ENCODE peak calls at places on chromosomes 3 and 15, in eight cellular contexts. I is ACHN; Y is CD4-positive, alpha-beta memory T cell; S is RKO; N is astrocyte; D is NCI-H2107; R is non-pigmented ciliary epithelial cell; Q is HTR-8/SVneo. W is an unnamed sample.

GRCh38 chr3:172673210-172673679 is 37.6 kb downstream of the NCEH1 start:
- DNase-seq in Y (peak; percentile 45), R (no peak), S (peak; percentile 84), D (peak; percentile 79), N (peak; percentile 51), I (peak; percentile 74), Q (no peak), W (peak; percentile 87)

GRCh38 chr3:53092942-53093341 is 37.3 kb downstream of the RFT1 start:
- DNase-seq in D (no peak), Y (no peak), I (no peak), N (no peak), R (no peak), Q (no peak), S (no peak), W (no peak)

GRCh38 chr3:43097681-43098080 is 8.2 kb downstream of the POMGNT2 start:
- DNase-seq in N (no peak), Q (no peak), Y (no peak), R (no peak), S (no peak), D (no peak), I (no peak), W (no peak)

GRCh38 chr3:7367968-7368367 is 507.1 kb downstream of the GRM7 start:
- DNase-seq in Q (no peak), I (no peak), Y (no peak), R (no peak), N (no peak), S (no peak), D (no peak), W (no peak)

GRCh38 chr3:63625161-63625560 is 27.3 kb upstream of the SNTN start:
- DNase-seq in Y (no peak), S (peak; percentile 18), N (peak; percentile 96), Q (no peak), R (peak; percentile 84), D (no peak), I (no peak), W (peak; percentile 5)

GRCh38 chr3:9784876-9785443 is 7.3 kb downstream of the TADA3 start:
- DNase-seq in D (no peak), S (no peak), R (no peak), Q (no peak), Y (no peak), I (no peak), N (no peak), W (no peak)

GRCh38 chr15:68430471-68431036 is 1.4 kb downstream of the ITGA11 start:
- DNase-seq in Y (no peak), N (no peak), S (no peak), D (no peak), I (no peak), Q (no peak), R (no peak), W (no peak)

GRCh38 chr15:93047621-93048425 is 41.2 kb downstream of the RGMA start:
- DNase-seq in I (no peak), S (no peak), R (no peak), D (no peak), Y (peak; percentile 56), Q (no peak), N (no peak), W (no peak)

GRCh38 chr15:62941719-62942118 is 100.8 kb upstream of the TPM1 start:
- DNase-seq in D (no peak), I (no peak), R (no peak), Q (no peak), S (no peak), Y (no peak), N (no peak), W (no peak)

GRCh38 chr3:24523988-24524727 is 29.5 kb upstream of the THRB start:
- DNase-seq in I (no peak), N (peak; percentile 8), Y (no peak), Q (no peak), S (peak; percentile 5), R (no peak), D (no peak), W (no peak)

GRCh38 chr15:64651573-64652260 is 123.7 kb downstream of the RBPMS2 start:
- DNase-seq in N (no peak), S (no peak), Y (peak; percentile 64), R (no peak), I (no peak), Q (no peak), D (peak; percentile 9), W (no peak)

GRCh38 chr15:35194296-35194695 is 109.2 kb upstream of the NANOGP8 start:
- DNase-seq in S (no peak), I (no peak), Y (no peak), D (no peak), R (no peak), N (peak; percentile 6), Q (no peak), W (no peak)

GRCh38 chr3:107620534-107620933 is 97.8 kb downstream of the BBX start:
- DNase-seq in D (no peak), I (no peak), R (no peak), S (no peak), Y (no peak), Q (no peak), N (no peak), W (no peak)

GRCh38 chr3:42025388-42026138 is 63.7 kb upstream of the ULK4 start:
- DNase-seq in Q (peak; percentile 74), S (peak; percentile 59), I (no peak), R (peak; percentile 94), N (peak; percentile 96), D (peak; percentile 31), Y (no peak), W (peak; percentile 97)

GRCh38 chr3:188270423-188270972 is 116.5 kb downstream of the LPP start:
- DNase-seq in D (no peak), N (peak; percentile 97), Y (no peak), I (peak; percentile 86), Q (peak; percentile 56), S (no peak), R (peak; percentile 92), W (peak; percentile 86)

GRCh38 chr15:101427606-101428487 is 61.7 kb downstream of the PCSK6 start:
- DNase-seq in D (no peak), Q (no peak), N (no peak), Y (no peak), I (no peak), R (no peak), S (no peak), W (no peak)

GRCh38 chr15:44593042-44593736 is 56.2 kb downstream of the EIF3J start:
- DNase-seq in Y (peak; percentile 58), D (no peak), R (no peak), I (peak; percentile 18), N (no peak), S (peak; percentile 33), Q (peak; percentile 28), W (peak; percentile 53)

GRCh38 chr15:91948001-91948608 is 94.6 kb downstream of the SLCO3A1 start:
- DNase-seq in N (peak; percentile 70), Y (no peak), D (no peak), R (no peak), I (peak; percentile 76), Q (no peak), S (no peak), W (no peak)

GRCh38 chr3:35664460-35664919 is 25.2 kb downstream of the ARPP21 start:
- DNase-seq in Q (no peak), N (peak; percentile 79), I (peak; percentile 71), R (peak; percentile 81), D (peak; percentile 74), Y (no peak), S (no peak), W (peak; percentile 91)

GRCh38 chr15:64071931-64072765 is 21.5 kb downstream of the CIAO2A start:
- DNase-seq in N (no peak), S (no peak), R (no peak), Q (no peak), Y (no peak), I (peak; percentile 11), D (no peak), W (peak; percentile 15)

GRCh38 chr15:49227602-49228001 is 57.6 kb downstream of the GALK2 start:
- DNase-seq in D (no peak), I (no peak), R (no peak), Y (no peak), S (no peak), N (no peak), Q (no peak), W (no peak)

GRCh38 chr3:170808041-170808440 is 62.0 kb downstream of the RPL22L1 start:
- DNase-seq in S (no peak), R (no peak), I (no peak), N (no peak), Q (no peak), D (no peak), Y (no peak), W (peak; percentile 53)

GRCh38 chr3:144629413-144629812 is 657.8 kb downstream of the DIPK2A start:
- DNase-seq in I (no peak), S (no peak), D (no peak), R (no peak), Q (no peak), Y (no peak), N (no peak), W (no peak)

W was measured in dermis blood vessel endothelial cell.